ENCODE peak calls at places on chromosome 3, in six cellular contexts. One of them, this sample, is unnamed. For H3K4me1, the result is how much of the 10 kb centered on the place peaks cover.

GRCh38 chr3:70231224-70231623 is 81.2 kb downstream of the MDFIC2 start:
- DNase-seq in Panc1: no peak
- DNase-seq in RWPE2: no peak
- DNase-seq in psoas muscle: no peak
- DNase-seq in tibial artery: no peak
- DNase-seq in left ventricle myocardium inferior: no peak
- DNase-seq in this sample: no peak

GRCh38 chr3:148648685-148649352 is 48.9 kb upstream of the AGTR1 start:
- DNase-seq in Panc1: no peak
- DNase-seq in left ventricle myocardium inferior: no peak
- DNase-seq in psoas muscle: no peak
- DNase-seq in RWPE2: no peak
- DNase-seq in tibial artery: no peak
- DNase-seq in this sample: no peak

GRCh38 chr3:138944842-138945645 is 1.9 kb downstream of the FOXL2 start:
- DNase-seq in RWPE2: no peak
- DNase-seq in Panc1: no peak
- DNase-seq in left ventricle myocardium inferior: no peak
- DNase-seq in tibial artery: no peak
- DNase-seq in psoas muscle: no peak
- DNase-seq in this sample: no peak

GRCh38 chr3:149330609-149331008 is 2.8 kb downstream of the TM4SF18 start:
- DNase-seq in RWPE2: no peak
- DNase-seq in left ventricle myocardium inferior: no peak
- DNase-seq in tibial artery: no peak
- DNase-seq in Panc1: no peak
- DNase-seq in psoas muscle: no peak
- DNase-seq in this sample: no peak

GRCh38 chr3:151969026-151969658 is 95.7 kb downstream of the SUCNR1 start:
- DNase-seq in left ventricle myocardium inferior: no peak
- DNase-seq in tibial artery: no peak
- DNase-seq in RWPE2: no peak
- DNase-seq in Panc1: no peak
- DNase-seq in psoas muscle: no peak
- DNase-seq in this sample: no peak

GRCh38 chr3:54917862-54918261 is 10.0 kb downstream of the LRTM1 start:
- DNase-seq in tibial artery: no peak
- DNase-seq in left ventricle myocardium inferior: no peak
- DNase-seq in Panc1: no peak
- DNase-seq in RWPE2: no peak
- DNase-seq in psoas muscle: no peak
- DNase-seq in this sample: no peak

GRCh38 chr3:49785565-49786356 is 581 bp downstream of the IP6K1 start:
- DNase-seq in psoas muscle: peak
- DNase-seq in Panc1: no peak
- DNase-seq in tibial artery: no peak
- DNase-seq in left ventricle myocardium inferior: no peak
- DNase-seq in RWPE2: peak
- DNase-seq in this sample: no peak

GRCh38 chr3:165185707-165186327 is 10.4 kb downstream of the SLITRK3 start:
- DNase-seq in tibial artery: no peak
- DNase-seq in Panc1: peak
- DNase-seq in psoas muscle: no peak
- DNase-seq in RWPE2: no peak
- DNase-seq in left ventricle myocardium inferior: no peak
- DNase-seq in this sample: no peak

DNA sequence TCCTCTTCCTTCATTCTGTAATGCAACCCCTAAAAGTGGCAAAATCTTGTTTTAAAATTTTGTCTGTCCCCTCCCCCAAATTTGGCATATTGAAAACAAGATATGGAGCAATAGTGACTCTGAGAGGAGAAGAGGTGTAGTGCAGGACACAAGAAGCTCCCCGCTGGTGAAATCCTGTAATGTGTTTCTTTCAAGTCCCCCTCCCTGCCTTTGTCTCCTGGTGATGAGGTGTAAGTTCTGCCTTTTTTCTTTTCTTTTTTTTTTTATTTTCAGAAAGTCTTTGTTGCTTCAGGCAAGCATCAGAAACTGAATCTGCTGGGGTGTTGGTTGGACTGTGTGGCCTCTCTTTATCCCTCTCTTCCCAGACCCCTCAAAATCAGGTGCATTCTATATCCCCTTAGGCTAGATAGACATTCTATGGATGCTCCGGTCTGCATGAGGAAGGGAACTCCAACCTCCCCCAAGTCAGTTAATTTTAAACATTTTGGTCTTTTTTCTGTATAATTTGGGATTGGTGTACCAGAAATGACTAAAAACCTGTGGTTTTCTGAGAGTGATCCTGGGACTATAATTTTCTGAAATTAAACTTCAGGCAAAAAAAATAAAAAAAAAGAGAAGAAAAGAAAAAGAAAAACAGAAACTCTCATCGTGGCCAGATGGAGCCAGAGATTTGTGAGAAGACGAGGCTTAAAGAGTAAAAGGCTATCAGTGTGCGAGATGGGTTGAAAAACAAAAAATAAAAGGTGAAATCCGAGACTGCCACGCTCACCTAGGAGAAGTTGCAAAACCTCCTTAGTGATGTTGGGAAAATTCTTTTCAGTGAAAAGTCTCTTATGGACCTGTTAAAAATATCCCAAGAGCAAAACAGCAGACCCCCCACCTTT is 21.4 kb downstream of the ACKR2 start:
- DNase-seq in tibial artery: no peak
- DNase-seq in RWPE2: no peak
- DNase-seq in left ventricle myocardium inferior: no peak
- DNase-seq in psoas muscle: no peak
- DNase-seq in Panc1: no peak
- DNase-seq in this sample: no peak
- TF ChIP-seq CTCF in tibial artery: peak
- TF ChIP-seq CTCF in RWPE2: peak
- TF ChIP-seq CTCF in left ventricle myocardium inferior: peak
- TF ChIP-seq CTCF in psoas muscle: no peak
- TF ChIP-seq CTCF in Panc1: no peak
- TF ChIP-seq CTCF in this sample: peak

GRCh38 chr3:177551431-177551836 is 354.2 kb upstream of the TBL1XR1 start:
- DNase-seq in psoas muscle: no peak
- DNase-seq in RWPE2: no peak
- DNase-seq in left ventricle myocardium inferior: no peak
- DNase-seq in tibial artery: no peak
- DNase-seq in Panc1: no peak
- DNase-seq in this sample: no peak
- H3K4me1 ChIP-seq in psoas muscle: under half
- H3K4me1 ChIP-seq in RWPE2: under half
- H3K4me1 ChIP-seq in left ventricle myocardium inferior: under half
- H3K4me1 ChIP-seq in tibial artery: half or more
- H3K4me1 ChIP-seq in Panc1: under half
- H3K4me1 ChIP-seq in this sample: under half

DNA sequence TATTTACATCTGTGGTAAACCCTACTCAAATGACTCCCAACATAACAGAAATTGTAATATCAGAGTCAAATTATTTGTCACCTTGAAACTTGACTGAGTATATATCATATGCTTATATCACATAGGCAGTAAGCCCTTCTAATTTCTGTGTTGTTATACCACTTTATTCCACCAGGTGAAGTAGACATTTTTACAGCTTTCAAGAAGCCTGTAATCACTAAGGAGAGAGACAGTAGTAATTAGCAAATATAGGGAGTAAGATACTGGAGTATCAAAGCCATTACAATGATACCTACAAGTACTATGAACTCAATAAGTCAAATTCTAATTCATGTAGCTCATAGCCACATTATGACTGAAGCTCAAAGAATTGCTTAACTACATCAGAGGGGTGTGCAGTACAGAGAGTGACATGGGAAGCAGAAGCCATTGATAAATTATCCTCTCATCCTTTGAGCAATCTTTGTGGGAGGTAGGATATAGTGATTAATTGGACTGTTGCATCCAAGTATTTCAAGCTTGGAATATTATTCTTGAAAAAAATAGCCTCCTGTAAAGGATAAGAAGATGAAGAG is 1005.8 kb downstream of the ZPLD1 start:
- DNase-seq in psoas muscle: no peak
- DNase-seq in RWPE2: no peak
- DNase-seq in tibial artery: no peak
- DNase-seq in left ventricle myocardium inferior: no peak
- DNase-seq in Panc1: no peak
- DNase-seq in this sample: no peak
- TF ChIP-seq CTCF in psoas muscle: no peak
- TF ChIP-seq CTCF in RWPE2: peak
- TF ChIP-seq CTCF in tibial artery: no peak
- TF ChIP-seq CTCF in left ventricle myocardium inferior: no peak
- TF ChIP-seq CTCF in Panc1: peak
- TF ChIP-seq CTCF in this sample: peak

GRCh38 chr3:98969295-98969694 is 67.8 kb upstream of the DCBLD2 start:
- DNase-seq in left ventricle myocardium inferior: no peak
- DNase-seq in psoas muscle: no peak
- DNase-seq in tibial artery: no peak
- DNase-seq in Panc1: no peak
- DNase-seq in RWPE2: no peak
- DNase-seq in this sample: no peak
- H3K4me1 ChIP-seq in left ventricle myocardium inferior: under half
- H3K4me1 ChIP-seq in psoas muscle: under half
- H3K4me1 ChIP-seq in tibial artery: under half
- H3K4me1 ChIP-seq in Panc1: under half
- H3K4me1 ChIP-seq in RWPE2: half or more
- H3K4me1 ChIP-seq in this sample: under half

GRCh38 chr3:25043181-25043580 is 384.9 kb upstream of the RARB start:
- DNase-seq in psoas muscle: no peak
- DNase-seq in Panc1: no peak
- DNase-seq in left ventricle myocardium inferior: no peak
- DNase-seq in RWPE2: no peak
- DNase-seq in tibial artery: no peak
- DNase-seq in this sample: no peak

GRCh38 chr3:25044762-25045161 is 383.3 kb upstream of the RARB start:
- DNase-seq in psoas muscle: no peak
- DNase-seq in tibial artery: no peak
- DNase-seq in Panc1: no peak
- DNase-seq in RWPE2: no peak
- DNase-seq in left ventricle myocardium inferior: no peak
- DNase-seq in this sample: no peak

GRCh38 chr3:25043757-25044156 is 384.3 kb upstream of the RARB start:
- DNase-seq in tibial artery: no peak
- DNase-seq in left ventricle myocardium inferior: no peak
- DNase-seq in Panc1: no peak
- DNase-seq in psoas muscle: no peak
- DNase-seq in RWPE2: no peak
- DNase-seq in this sample: no peak

GRCh38 chr3:25040739-25041138 is 387.3 kb upstream of the RARB start:
- DNase-seq in left ventricle myocardium inferior: no peak
- DNase-seq in Panc1: no peak
- DNase-seq in tibial artery: no peak
- DNase-seq in RWPE2: no peak
- DNase-seq in psoas muscle: no peak
- DNase-seq in this sample: no peak

DNA sequence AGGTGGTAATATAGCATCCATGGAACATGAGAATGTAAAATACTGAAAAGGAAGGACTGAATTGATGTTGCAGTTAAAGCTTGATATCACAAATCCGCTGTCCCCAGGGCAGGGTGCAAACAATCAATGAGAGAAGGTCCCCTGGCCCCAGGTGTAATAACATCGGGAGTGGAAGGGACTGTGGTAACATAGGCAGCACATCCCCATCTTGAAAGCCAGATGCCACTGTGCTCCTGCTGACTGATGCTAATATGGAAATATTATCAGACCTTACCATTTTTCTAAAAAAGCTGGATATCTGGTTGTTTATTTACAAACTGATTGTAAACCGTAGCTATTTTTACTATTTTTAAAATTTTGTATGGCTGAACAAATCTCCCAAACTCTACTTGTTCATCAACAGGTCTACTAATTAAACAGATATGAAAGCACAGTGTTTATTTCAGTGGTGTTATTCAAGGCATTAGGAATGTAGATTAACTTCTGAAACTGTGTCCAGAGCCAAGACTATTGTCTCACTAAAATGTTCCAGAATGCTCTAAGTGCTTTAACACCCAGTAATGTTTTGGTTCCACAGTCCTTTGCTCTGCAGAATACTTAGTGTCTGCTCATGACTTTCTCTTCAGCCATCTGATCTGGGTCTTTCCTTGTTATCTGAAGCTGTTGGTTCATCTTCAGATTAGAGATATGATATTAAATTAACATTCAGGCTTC is 386.0 kb upstream of the RARB start:
- DNase-seq in tibial artery: no peak
- DNase-seq in left ventricle myocardium inferior: no peak
- DNase-seq in psoas muscle: no peak
- DNase-seq in Panc1: no peak
- DNase-seq in RWPE2: no peak
- DNase-seq in this sample: no peak
- TF ChIP-seq CTCF in tibial artery: no peak
- TF ChIP-seq CTCF in left ventricle myocardium inferior: no peak
- TF ChIP-seq CTCF in psoas muscle: no peak
- TF ChIP-seq CTCF in Panc1: no peak
- TF ChIP-seq CTCF in RWPE2: no peak
- TF ChIP-seq CTCF in this sample: no peak

GRCh38 chr3:10185804-10186762 is 21.4 kb downstream of the IRAK2 start:
- DNase-seq in Panc1: no peak
- DNase-seq in psoas muscle: no peak
- DNase-seq in RWPE2: no peak
- DNase-seq in tibial artery: no peak
- DNase-seq in left ventricle myocardium inferior: no peak
- DNase-seq in this sample: no peak
- H3K4me1 ChIP-seq in Panc1: under half
- H3K4me1 ChIP-seq in psoas muscle: under half
- H3K4me1 ChIP-seq in RWPE2: under half
- H3K4me1 ChIP-seq in tibial artery: half or more
- H3K4me1 ChIP-seq in left ventricle myocardium inferior: under half
- H3K4me1 ChIP-seq in this sample: under half

GRCh38 chr3:46978985-46979944 is at the start of gene NBEAL2:
- DNase-seq in RWPE2: peak
- DNase-seq in left ventricle myocardium inferior: peak
- DNase-seq in Panc1: peak
- DNase-seq in tibial artery: peak
- DNase-seq in psoas muscle: peak
- DNase-seq in this sample: peak
- TF ChIP-seq CTCF in RWPE2: no peak
- TF ChIP-seq CTCF in left ventricle myocardium inferior: peak
- TF ChIP-seq CTCF in Panc1: no peak
- TF ChIP-seq CTCF in tibial artery: peak
- TF ChIP-seq CTCF in psoas muscle: no peak
- TF ChIP-seq CTCF in this sample: peak

This sample was measured in thoracic aorta.